ENCODE peak calls at places on chromosomes 1 and 21, in six cellular contexts. One of them, this sample, is unnamed.
A peak's percentile ranks its signal among the peaks of the same experiment; 100 is the strongest.

GRCh38 chr1:196910208-196910607 is 22.4 kb downstream of the CFHR4 start:
- DNase-seq in IMR-90: peak; percentile 7
- DNase-seq in endodermal cell: no peak
- DNase-seq in PC-3: peak; percentile 31
- DNase-seq in H9: no peak
- DNase-seq in MM.1S: no peak
- DNase-seq in this sample: no peak

GRCh38 chr1:30058966-30059365 is 664.4 kb downstream of the MATN1 start:
- DNase-seq in H9: no peak
- DNase-seq in PC-3: peak; percentile 86
- DNase-seq in MM.1S: no peak
- DNase-seq in IMR-90: peak; percentile 90
- DNase-seq in endodermal cell: no peak
- DNase-seq in this sample: no peak

GRCh38 chr1:203475012-203475981 is at the start of gene PRELP:
- DNase-seq in H9: peak; percentile 87
- DNase-seq in endodermal cell: peak; percentile 90
- DNase-seq in PC-3: peak; percentile 64
- DNase-seq in MM.1S: no peak
- DNase-seq in IMR-90: peak; percentile 16
- DNase-seq in this sample: peak; percentile 60

GRCh38 chr1:157932082-157932481 is 61.4 kb upstream of the KIRREL1 start:
- DNase-seq in endodermal cell: no peak
- DNase-seq in MM.1S: no peak
- DNase-seq in IMR-90: peak; percentile 55
- DNase-seq in PC-3: peak; percentile 41
- DNase-seq in H9: no peak
- DNase-seq in this sample: no peak

GRCh38 chr1:227416156-227416865 is 98.0 kb upstream of the CDC42BPA start:
- DNase-seq in PC-3: no peak
- DNase-seq in H9: no peak
- DNase-seq in IMR-90: peak; percentile 60
- DNase-seq in endodermal cell: no peak
- DNase-seq in MM.1S: no peak
- DNase-seq in this sample: no peak

GRCh38 chr21:15324542-15324941 is 259.7 kb upstream of the NRIP1 start:
- DNase-seq in MM.1S: no peak
- DNase-seq in IMR-90: no peak
- DNase-seq in PC-3: no peak
- DNase-seq in endodermal cell: no peak
- DNase-seq in H9: no peak
- DNase-seq in this sample: no peak

GRCh38 chr1:150154143-150154542 is 4.4 kb downstream of the PLEKHO1 start:
- DNase-seq in IMR-90: no peak
- DNase-seq in H9: no peak
- DNase-seq in PC-3: no peak
- DNase-seq in endodermal cell: no peak
- DNase-seq in MM.1S: no peak
- DNase-seq in this sample: no peak

GRCh38 chr21:42850866-42851391 is 28.4 kb downstream of the WDR4 start:
- DNase-seq in IMR-90: no peak
- DNase-seq in PC-3: peak; percentile 17
- DNase-seq in MM.1S: no peak
- DNase-seq in endodermal cell: peak; percentile 92
- DNase-seq in H9: peak; percentile 82
- DNase-seq in this sample: peak; percentile 73

GRCh38 chr1:90334137-90334536 is 339.2 kb downstream of the ZNF326 start:
- DNase-seq in PC-3: no peak
- DNase-seq in MM.1S: no peak
- DNase-seq in IMR-90: no peak
- DNase-seq in H9: no peak
- DNase-seq in endodermal cell: peak; percentile 65
- DNase-seq in this sample: no peak

GRCh38 chr1:210777914-210778313 is 356.0 kb downstream of the KCNH1 start:
- DNase-seq in PC-3: no peak
- DNase-seq in H9: no peak
- DNase-seq in MM.1S: no peak
- DNase-seq in IMR-90: no peak
- DNase-seq in endodermal cell: no peak
- DNase-seq in this sample: no peak

GRCh38 chr1:119294199-119294598 is 74.4 kb upstream of the HAO2 start:
- DNase-seq in IMR-90: no peak
- DNase-seq in PC-3: no peak
- DNase-seq in endodermal cell: no peak
- DNase-seq in MM.1S: no peak
- DNase-seq in H9: no peak
- DNase-seq in this sample: no peak

GRCh38 chr1:66535149-66535548 is 1.2 kb downstream of the SGIP1 start:
- DNase-seq in IMR-90: no peak
- DNase-seq in PC-3: no peak
- DNase-seq in H9: no peak
- DNase-seq in MM.1S: no peak
- DNase-seq in endodermal cell: no peak
- DNase-seq in this sample: no peak

GRCh38 chr21:34511787-34512451 is at the start of gene KCNE1:
- DNase-seq in IMR-90: no peak
- DNase-seq in H9: no peak
- DNase-seq in endodermal cell: no peak
- DNase-seq in MM.1S: no peak
- DNase-seq in PC-3: no peak
- DNase-seq in this sample: no peak

GRCh38 chr1:201771466-201771865 is 57.5 kb upstream of the IPO9 start:
- DNase-seq in endodermal cell: no peak
- DNase-seq in PC-3: no peak
- DNase-seq in IMR-90: no peak
- DNase-seq in H9: no peak
- DNase-seq in MM.1S: no peak
- DNase-seq in this sample: no peak

GRCh38 chr1:58884706-58885661 is 101.1 kb upstream of the JUN start:
- DNase-seq in PC-3: peak; percentile 53
- DNase-seq in H9: no peak
- DNase-seq in endodermal cell: no peak
- DNase-seq in IMR-90: no peak
- DNase-seq in MM.1S: no peak
- DNase-seq in this sample: no peak

GRCh38 chr1:53400761-53401379 is 58.3 kb upstream of the DMRTB1 start:
- DNase-seq in IMR-90: peak; percentile 23
- DNase-seq in MM.1S: no peak
- DNase-seq in PC-3: no peak
- DNase-seq in endodermal cell: peak; percentile 38
- DNase-seq in H9: peak; percentile 14
- DNase-seq in this sample: no peak
- H3K9ac ChIP-seq in IMR-90: no peak overlapping the region
- H3K9ac ChIP-seq in MM.1S: no peak overlapping the region
- H3K9ac ChIP-seq in PC-3: no peak overlapping the region
- H3K9ac ChIP-seq in endodermal cell: no peak overlapping the region
- H3K9ac ChIP-seq in H9: no peak overlapping the region
- H3K9ac ChIP-seq in this sample: no peak overlapping the region

DNA sequence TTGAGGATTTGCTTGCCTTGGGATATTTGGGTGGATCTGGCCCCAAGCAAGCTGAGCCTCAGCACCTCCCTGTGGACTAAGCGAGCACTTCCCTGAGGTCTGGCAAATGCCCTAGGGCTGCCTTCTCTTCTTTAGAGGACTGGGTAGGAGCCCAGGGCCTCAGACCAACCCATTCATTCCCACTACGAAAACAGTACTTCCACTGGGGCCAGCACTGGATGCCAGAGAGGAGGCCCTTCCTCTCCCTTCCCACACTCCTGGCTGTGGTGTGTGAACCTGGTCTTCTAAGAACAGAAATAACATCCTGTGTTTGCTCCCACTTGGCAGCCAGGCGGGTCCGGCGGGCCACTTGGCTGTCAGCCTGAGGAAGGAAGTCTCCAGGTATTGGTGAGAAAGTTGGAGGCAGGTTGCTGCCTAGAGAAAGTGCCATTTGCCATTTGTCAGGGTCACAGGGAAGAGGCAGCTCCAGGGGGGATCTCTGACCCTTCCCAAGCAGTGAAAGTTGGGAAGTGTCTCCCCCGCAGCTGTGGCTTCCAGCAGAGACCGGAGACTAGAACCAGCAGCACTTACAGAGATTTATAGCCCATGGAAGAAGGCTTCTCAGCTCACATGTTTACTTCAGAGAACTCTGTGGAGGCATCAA is 323.5 kb downstream of the SIPA1L2 start:
- DNase-seq in IMR-90: no peak
- DNase-seq in PC-3: peak; percentile 37
- DNase-seq in MM.1S: no peak
- DNase-seq in H9: peak; percentile 69
- DNase-seq in endodermal cell: peak; percentile 85
- DNase-seq in this sample: no peak
- TF ChIP-seq CTCF in IMR-90: no peak
- TF ChIP-seq CTCF in PC-3: peak; percentile 53
- TF ChIP-seq CTCF in MM.1S: no peak
- TF ChIP-seq CTCF in H9: peak; percentile 66
- TF ChIP-seq CTCF in endodermal cell: peak; percentile 79
- TF ChIP-seq CTCF in this sample: no peak

GRCh38 chr21:41707231-41707988 is 59.4 kb downstream of the RIPK4 start:
- DNase-seq in PC-3: peak; percentile 84
- DNase-seq in endodermal cell: no peak
- DNase-seq in MM.1S: peak; percentile 25
- DNase-seq in IMR-90: no peak
- DNase-seq in H9: no peak
- DNase-seq in this sample: peak; percentile 15
- H3K4me1 ChIP-seq in PC-3: peaks cover 52% of the 10 kb centered on the region
- H3K4me1 ChIP-seq in endodermal cell: peaks cover 4% of the 10 kb centered on the region
- H3K4me1 ChIP-seq in MM.1S: no peaks in the 10 kb centered on the region
- H3K4me1 ChIP-seq in IMR-90: no peaks in the 10 kb centered on the region
- H3K4me1 ChIP-seq in H9: peaks cover 3% of the 10 kb centered on the region
- H3K4me1 ChIP-seq in this sample: no peaks in the 10 kb centered on the region

DNA sequence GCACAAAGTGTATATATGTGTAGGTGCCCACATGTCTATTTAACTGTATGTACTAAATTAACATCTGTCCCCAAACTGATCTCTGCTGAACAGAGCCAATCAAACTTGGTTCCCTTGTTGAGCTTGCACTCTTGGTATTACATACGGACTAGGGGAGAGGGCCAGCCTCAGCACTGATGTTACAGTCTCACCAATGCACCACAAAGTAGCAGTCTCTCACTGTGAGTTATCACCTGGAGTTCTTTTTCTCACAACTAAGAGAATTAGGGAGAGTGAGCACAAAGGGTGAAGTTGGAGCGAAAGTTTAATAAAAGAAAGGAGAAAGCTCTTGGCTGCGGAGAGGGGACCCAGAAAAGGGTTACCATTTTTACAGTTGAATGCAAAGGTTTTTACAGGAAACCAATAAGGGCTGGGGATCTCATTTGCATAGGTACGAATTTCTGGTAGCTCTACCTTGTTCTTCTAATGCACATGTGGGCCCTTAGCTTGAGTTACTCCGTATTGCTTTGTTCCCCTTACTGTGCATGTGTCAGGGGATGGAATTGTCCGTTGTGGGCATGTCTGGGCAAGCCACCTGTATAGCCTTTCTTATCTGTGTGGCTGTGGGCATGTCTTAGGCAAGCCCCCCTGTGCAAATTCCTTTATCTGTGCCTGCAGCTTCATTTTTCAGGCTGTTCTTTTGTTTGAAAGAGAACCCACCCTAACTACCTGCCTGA is 13.3 kb upstream of the CHI3L2 start:
- DNase-seq in PC-3: no peak
- DNase-seq in H9: peak; percentile 51
- DNase-seq in endodermal cell: no peak
- DNase-seq in MM.1S: peak; percentile 15
- DNase-seq in IMR-90: peak; percentile 13
- DNase-seq in this sample: no peak
- H3K9ac ChIP-seq in PC-3: no peak overlapping the region
- H3K9ac ChIP-seq in H9: no peak overlapping the region
- H3K9ac ChIP-seq in endodermal cell: no peak overlapping the region
- H3K9ac ChIP-seq in MM.1S: no peak overlapping the region
- H3K9ac ChIP-seq in IMR-90: no peak overlapping the region
- H3K9ac ChIP-seq in this sample: no peak overlapping the region

GRCh38 chr1:65230741-65231439 is 78.5 kb upstream of the DNAJC6 start:
- DNase-seq in H9: no peak
- DNase-seq in PC-3: peak; percentile 10
- DNase-seq in endodermal cell: no peak
- DNase-seq in MM.1S: peak; percentile 53
- DNase-seq in IMR-90: no peak
- DNase-seq in this sample: no peak
- TF ChIP-seq CTCF in H9: no peak
- TF ChIP-seq CTCF in PC-3: no peak
- TF ChIP-seq CTCF in endodermal cell: no peak
- TF ChIP-seq CTCF in MM.1S: peak; percentile 30
- TF ChIP-seq CTCF in IMR-90: no peak
- TF ChIP-seq CTCF in this sample: no peak

GRCh38 chr1:247322849-247323586 is 8.6 kb downstream of the ZNF496 start:
- DNase-seq in IMR-90: no peak
- DNase-seq in MM.1S: no peak
- DNase-seq in H9: no peak
- DNase-seq in PC-3: no peak
- DNase-seq in endodermal cell: no peak
- DNase-seq in this sample: no peak

GRCh38 chr1:247324913-247325312 is 6.8 kb downstream of the ZNF496 start:
- DNase-seq in MM.1S: no peak
- DNase-seq in H9: no peak
- DNase-seq in PC-3: no peak
- DNase-seq in IMR-90: no peak
- DNase-seq in endodermal cell: no peak
- DNase-seq in this sample: no peak

GRCh38 chr1:247326601-247327135 is 5.0 kb downstream of the ZNF496 start:
- DNase-seq in H9: no peak
- DNase-seq in endodermal cell: no peak
- DNase-seq in IMR-90: no peak
- DNase-seq in MM.1S: no peak
- DNase-seq in PC-3: no peak
- DNase-seq in this sample: no peak

GRCh38 chr1:247324204-247324787 is 7.4 kb downstream of the ZNF496 start:
- DNase-seq in H9: no peak
- DNase-seq in endodermal cell: no peak
- DNase-seq in PC-3: no peak
- DNase-seq in MM.1S: no peak
- DNase-seq in IMR-90: no peak
- DNase-seq in this sample: no peak

GRCh38 chr1:247322437-247322836 is 9.2 kb downstream of the ZNF496 start:
- DNase-seq in MM.1S: no peak
- DNase-seq in H9: no peak
- DNase-seq in PC-3: no peak
- DNase-seq in IMR-90: no peak
- DNase-seq in endodermal cell: no peak
- DNase-seq in this sample: no peak
- H3K4me1 ChIP-seq in MM.1S: no peaks in the 10 kb centered on the region
- H3K4me1 ChIP-seq in H9: peaks cover 4% of the 10 kb centered on the region
- H3K4me1 ChIP-seq in PC-3: no peaks in the 10 kb centered on the region
- H3K4me1 ChIP-seq in IMR-90: no peaks in the 10 kb centered on the region
- H3K4me1 ChIP-seq in endodermal cell: no peaks in the 10 kb centered on the region
- H3K4me1 ChIP-seq in this sample: no peaks in the 10 kb centered on the region

GRCh38 chr1:171762143-171762563 is 19.3 kb upstream of the METTL13 start:
- DNase-seq in endodermal cell: no peak
- DNase-seq in PC-3: no peak
- DNase-seq in H9: no peak
- DNase-seq in MM.1S: no peak
- DNase-seq in IMR-90: no peak
- DNase-seq in this sample: no peak
- H3K9ac ChIP-seq in endodermal cell: no peak overlapping the region
- H3K9ac ChIP-seq in PC-3: no peak overlapping the region
- H3K9ac ChIP-seq in H9: no peak overlapping the region
- H3K9ac ChIP-seq in MM.1S: no peak overlapping the region
- H3K9ac ChIP-seq in IMR-90: no peak overlapping the region
- H3K9ac ChIP-seq in this sample: no peak overlapping the region